ENCODE peak calls at places on chromosomes 4 and X, in six cellular contexts. X is kidney glomerular epithelial cell; U is bronchial epithelial cell; T is stimulated activated CD4-positive, alpha-beta T cell treated with anti-CD3 and anti-CD28 coated beads, Interleukin-12 subunit alpha, Interleukin-12 subunit beta, amount 100 ng/mL, for 24 hours; F is cardiac fibroblast; H is body of pancreas. B is an unnamed sample.

GRCh38 chrX:42954880-42955279 is 176.9 kb upstream of the PPP1R2C start:
- DNase-seq in X (no peak), U (no peak), T (no peak), F (no peak), H (no peak), B (no peak)

GRCh38 chr4:74370912-74371311 is 6.0 kb downstream of the EREG start:
- DNase-seq in X (peak; percentile 28), U (peak; percentile 69), T (no peak), F (peak; percentile 75), H (peak; percentile 15), B (peak; percentile 69)

GRCh38 chrX:153609917-153610833 is 11.2 kb upstream of the CCNQ start:
- DNase-seq in X (peak; percentile 15), U (peak; percentile 15), T (peak; percentile 71), F (peak; percentile 77), H (peak; percentile 77), B (peak; percentile 57)

GRCh38 chr4:82639947-82640346 is 78.2 kb upstream of the TMEM150C start:
- DNase-seq in X (no peak), U (no peak), T (no peak), F (peak; percentile 14), H (no peak), B (no peak)

GRCh38 chrX:136781180-136781797 is 557 bp upstream of the ARHGEF6 start:
- DNase-seq in X (no peak), U (no peak), T (no peak), F (peak; percentile 56), H (no peak), B (no peak)

GRCh38 chr4:137213372-137214173 is 318.7 kb downstream of the PCDH18 start:
- DNase-seq in X (no peak), U (no peak), T (no peak), F (no peak), H (no peak), B (no peak)

GRCh38 chr4:8270418-8270771 is 841 bp downstream of the HTRA3 start:
- DNase-seq in X (no peak), U (no peak), T (no peak), F (no peak), H (no peak), B (no peak)

GRCh38 chrX:136395271-136395670 is 92.5 kb upstream of the BRS3 start:
- DNase-seq in X (no peak), U (peak; percentile 76), T (no peak), F (no peak), H (no peak), B (no peak)

GRCh38 chr4:146495277-146495676 is 26.5 kb downstream of the SLC10A7 start:
- DNase-seq in X (peak; percentile 3), U (peak; percentile 41), T (no peak), F (peak; percentile 14), H (no peak), B (no peak)

GRCh38 chr4:41212221-41213203 is 1.8 kb downstream of the APBB2 start:
- DNase-seq in X (peak; percentile 62), U (peak; percentile 74), T (no peak), F (peak; percentile 85), H (peak; percentile 59), B (peak; percentile 39)

GRCh38 chrX:109974906-109975655 is 27.8 kb upstream of the TMEM164 start:
- DNase-seq in X (peak; percentile 2), U (no peak), T (no peak), F (peak; percentile 32), H (no peak), B (no peak)

GRCh38 chr4:76569695-76570094 is 134.7 kb downstream of the SHROOM3 start:
- DNase-seq in X (no peak), U (no peak), T (no peak), F (no peak), H (no peak), B (no peak)

GRCh38 chr4:9969526-9970398 is 51.5 kb downstream of the SLC2A9 start:
- DNase-seq in X (no peak), U (no peak), T (no peak), F (no peak), H (no peak), B (no peak)

GRCh38 chr4:76811604-76812412 is 86.1 kb downstream of the SOWAHB start:
- DNase-seq in X (no peak), U (no peak), T (no peak), F (peak; percentile 66), H (no peak), B (no peak)

GRCh38 chrX:66046612-66047235 is 6.8 kb upstream of the VSIG4 start:
- DNase-seq in X (no peak), U (no peak), T (peak; percentile 5), F (no peak), H (no peak), B (no peak)

GRCh38 chr4:40232610-40233009 is 35.8 kb downstream of the RHOH start:
- DNase-seq in X (no peak), U (no peak), T (no peak), F (no peak), H (no peak), B (no peak)

GRCh38 chrX:47634871-47635575 is 5.3 kb upstream of the CFP start:
- DNase-seq in X (no peak), U (no peak), T (no peak), F (no peak), H (no peak), B (no peak)

GRCh38 chr4:109562457-109563237 is 2.6 kb downstream of the MCUB start:
- DNase-seq in X (no peak), U (no peak), T (no peak), F (no peak), H (peak; percentile 16), B (no peak)

GRCh38 chr4:30950737-30951136 is 230.6 kb downstream of the PCDH7 start:
- DNase-seq in X (no peak), U (peak; percentile 99), T (no peak), F (no peak), H (no peak), B (peak; percentile 90)

GRCh38 chr4:27251788-27252187 is 391.1 kb downstream of the STIM2 start:
- DNase-seq in X (no peak), U (no peak), T (no peak), F (no peak), H (no peak), B (no peak)

GRCh38 chr4:122542411-122543236 is 78.2 kb downstream of the IL21 start:
- DNase-seq in X (no peak), U (peak; percentile 74), T (no peak), F (peak; percentile 83), H (no peak), B (no peak)

GRCh38 chr4:86398187-86398586 is 38.3 kb upstream of the MAPK10 start:
- DNase-seq in X (no peak), U (no peak), T (no peak), F (no peak), H (no peak), B (no peak)

GRCh38 chr4:121353213-121353612 is 27.6 kb downstream of the QRFPR start:
- DNase-seq in X (no peak), U (no peak), T (no peak), F (peak; percentile 6), H (no peak), B (no peak)

GRCh38 chr4:55524844-55525571 is 21.7 kb downstream of the CLOCK start:
- DNase-seq in X (no peak), U (peak; percentile 53), T (no peak), F (peak; percentile 21), H (no peak), B (no peak)

GRCh38 chrX:48511561-48511960 is 2.8 kb downstream of the PORCN start:
- DNase-seq in X (no peak), U (no peak), T (no peak), F (peak; percentile 14), H (peak; percentile 54), B (no peak)

GRCh38 chrX:43949669-43950068 is 23.5 kb downstream of the NDP start:
- DNase-seq in X (no peak), U (no peak), T (peak; percentile 17), F (peak; percentile 8), H (peak; percentile 36), B (peak; percentile 10)

GRCh38 chrX:331145-331771 is 12.7 kb upstream of the GTPBP6 start:
- DNase-seq in X (no peak), U (no peak), T (no peak), F (peak; percentile 49), H (peak; percentile 13), B (no peak)

GRCh38 chr4:107037188-107037587 is 1.1 kb upstream of the DKK2 start:
- DNase-seq in X (peak; percentile 18), U (peak; percentile 17), T (no peak), F (peak; percentile 25), H (peak; percentile 55), B (peak; percentile 13)

GRCh38 chr4:68606240-68606639 is 30.1 kb upstream of the UGT2B17 start:
- DNase-seq in X (no peak), U (no peak), T (no peak), F (no peak), H (no peak), B (no peak)

GRCh38 chr4:5773271-5773555 is 62.2 kb downstream of the EVC start:
- DNase-seq in X (peak; percentile 6), U (peak; percentile 100), T (no peak), F (no peak), H (no peak), B (no peak)

GRCh38 chrX:20513185-20513584 is 246.5 kb upstream of the RPS6KA3 start:
- DNase-seq in X (no peak), U (no peak), T (no peak), F (no peak), H (no peak), B (peak; percentile 20)